ENCODE peak calls at places on chromosomes 7 and 10, in seven cellular contexts. One of them, this sample, is unnamed. For H3K4me1, the result is how much of the 10 kb centered on the place peaks cover.

GRCh38 chr10:28393956-28394568 is 91.2 kb upstream of the MPP7 start:
- DNase-seq in stomach: peak
- DNase-seq in uterus: peak
- DNase-seq in A549: peak
- DNase-seq in heart left ventricle: peak
- DNase-seq in tibial nerve: peak
- DNase-seq in prostate gland: peak
- DNase-seq in this sample: no peak

GRCh38 chr10:46268076-46268881 is 18.5 kb upstream of the ANTXRL start:
- DNase-seq in uterus: no peak
- DNase-seq in heart left ventricle: no peak
- DNase-seq in prostate gland: no peak
- DNase-seq in A549: no peak
- DNase-seq in stomach: peak
- DNase-seq in tibial nerve: no peak
- DNase-seq in this sample: no peak

GRCh38 chr10:7385114-7385513 is 25.7 kb downstream of the SFMBT2 start:
- DNase-seq in uterus: no peak
- DNase-seq in tibial nerve: no peak
- DNase-seq in prostate gland: no peak
- DNase-seq in heart left ventricle: no peak
- DNase-seq in stomach: no peak
- DNase-seq in A549: no peak
- DNase-seq in this sample: no peak

GRCh38 chr7:152502813-152503790 is 67.3 kb upstream of the KMT2C start:
- DNase-seq in stomach: no peak
- DNase-seq in heart left ventricle: no peak
- DNase-seq in uterus: no peak
- DNase-seq in tibial nerve: no peak
- DNase-seq in prostate gland: no peak
- DNase-seq in A549: no peak
- DNase-seq in this sample: no peak

GRCh38 chr7:105493928-105494325 is 28.1 kb downstream of the PUS7 start:
- DNase-seq in tibial nerve: no peak
- DNase-seq in A549: peak
- DNase-seq in heart left ventricle: no peak
- DNase-seq in stomach: peak
- DNase-seq in prostate gland: peak
- DNase-seq in uterus: no peak
- DNase-seq in this sample: no peak

GRCh38 chr10:46545861-46546590 is 10.4 kb downstream of the GPRIN2 start:
- DNase-seq in prostate gland: peak
- DNase-seq in A549: no peak
- DNase-seq in uterus: no peak
- DNase-seq in stomach: peak
- DNase-seq in heart left ventricle: peak
- DNase-seq in tibial nerve: no peak
- DNase-seq in this sample: no peak

GRCh38 chr10:4202936-4203335 is 417.9 kb upstream of the KLF6 start:
- DNase-seq in heart left ventricle: no peak
- DNase-seq in tibial nerve: no peak
- DNase-seq in uterus: no peak
- DNase-seq in stomach: no peak
- DNase-seq in A549: no peak
- DNase-seq in prostate gland: no peak
- DNase-seq in this sample: no peak

GRCh38 chr10:121171825-121172224 is 320.7 kb downstream of the WDR11 start:
- DNase-seq in stomach: no peak
- DNase-seq in prostate gland: no peak
- DNase-seq in A549: no peak
- DNase-seq in heart left ventricle: no peak
- DNase-seq in tibial nerve: no peak
- DNase-seq in uterus: no peak
- DNase-seq in this sample: no peak

GRCh38 chr7:80482938-80483337 is 28.9 kb downstream of the GNAT3 start:
- DNase-seq in prostate gland: no peak
- DNase-seq in heart left ventricle: no peak
- DNase-seq in tibial nerve: no peak
- DNase-seq in uterus: no peak
- DNase-seq in stomach: no peak
- DNase-seq in A549: no peak
- DNase-seq in this sample: no peak

GRCh38 chr10:89120931-89121907 is 85.9 kb downstream of the CH25H start:
- DNase-seq in stomach: no peak
- DNase-seq in A549: no peak
- DNase-seq in tibial nerve: no peak
- DNase-seq in uterus: no peak
- DNase-seq in prostate gland: no peak
- DNase-seq in heart left ventricle: no peak
- DNase-seq in this sample: no peak

GRCh38 chr7:70506463-70506862 is 625.5 kb upstream of the GALNT17 start:
- DNase-seq in heart left ventricle: no peak
- DNase-seq in A549: no peak
- DNase-seq in uterus: no peak
- DNase-seq in prostate gland: no peak
- DNase-seq in tibial nerve: no peak
- DNase-seq in stomach: no peak
- DNase-seq in this sample: no peak

GRCh38 chr7:77425151-77426051 is 9.3 kb upstream of the GSAP start:
- DNase-seq in A549: peak
- DNase-seq in uterus: no peak
- DNase-seq in prostate gland: no peak
- DNase-seq in tibial nerve: no peak
- DNase-seq in stomach: no peak
- DNase-seq in heart left ventricle: no peak
- DNase-seq in this sample: no peak

GRCh38 chr7:64794171-64794844 is at the start of gene ZNF138:
- DNase-seq in uterus: peak
- DNase-seq in heart left ventricle: peak
- DNase-seq in A549: peak
- DNase-seq in stomach: peak
- DNase-seq in prostate gland: peak
- DNase-seq in tibial nerve: peak
- DNase-seq in this sample: peak
- TF ChIP-seq POLR2A in uterus: peak
- TF ChIP-seq POLR2A in heart left ventricle: peak
- TF ChIP-seq POLR2A in A549: peak
- TF ChIP-seq POLR2A in stomach: no peak
- TF ChIP-seq POLR2A in prostate gland: peak
- TF ChIP-seq POLR2A in tibial nerve: peak
- TF ChIP-seq POLR2A in this sample: peak

GRCh38 chr10:133534417-133534816 is 7.3 kb downstream of the CYP2E1 start:
- DNase-seq in stomach: no peak
- DNase-seq in prostate gland: no peak
- DNase-seq in uterus: no peak
- DNase-seq in A549: no peak
- DNase-seq in tibial nerve: no peak
- DNase-seq in heart left ventricle: no peak
- DNase-seq in this sample: no peak
- H3K4me1 ChIP-seq in stomach: under half
- H3K4me1 ChIP-seq in prostate gland: under half
- H3K4me1 ChIP-seq in uterus: under half
- H3K4me1 ChIP-seq in A549: under half
- H3K4me1 ChIP-seq in tibial nerve: under half
- H3K4me1 ChIP-seq in heart left ventricle: under half
- H3K4me1 ChIP-seq in this sample: under half

GRCh38 chr10:113681533-113682470 is 2.1 kb downstream of the CASP7 start:
- DNase-seq in uterus: no peak
- DNase-seq in stomach: no peak
- DNase-seq in tibial nerve: no peak
- DNase-seq in heart left ventricle: no peak
- DNase-seq in A549: no peak
- DNase-seq in prostate gland: no peak
- DNase-seq in this sample: no peak
- H3K4me3 ChIP-seq in uterus: no peak
- H3K4me3 ChIP-seq in stomach: no peak
- H3K4me3 ChIP-seq in tibial nerve: no peak
- H3K4me3 ChIP-seq in heart left ventricle: no peak
- H3K4me3 ChIP-seq in A549: no peak
- H3K4me3 ChIP-seq in prostate gland: no peak
- H3K4me3 ChIP-seq in this sample: no peak

GRCh38 chr10:67884313-67884841 is at the start of gene SIRT1:
- DNase-seq in prostate gland: peak
- DNase-seq in stomach: peak
- DNase-seq in tibial nerve: peak
- DNase-seq in uterus: peak
- DNase-seq in A549: peak
- DNase-seq in heart left ventricle: peak
- DNase-seq in this sample: peak

GRCh38 chr10:67883710-67884312 is 645 bp upstream of the SIRT1 start:
- DNase-seq in stomach: no peak
- DNase-seq in prostate gland: peak
- DNase-seq in heart left ventricle: no peak
- DNase-seq in A549: no peak
- DNase-seq in uterus: peak
- DNase-seq in tibial nerve: peak
- DNase-seq in this sample: peak

DNA sequence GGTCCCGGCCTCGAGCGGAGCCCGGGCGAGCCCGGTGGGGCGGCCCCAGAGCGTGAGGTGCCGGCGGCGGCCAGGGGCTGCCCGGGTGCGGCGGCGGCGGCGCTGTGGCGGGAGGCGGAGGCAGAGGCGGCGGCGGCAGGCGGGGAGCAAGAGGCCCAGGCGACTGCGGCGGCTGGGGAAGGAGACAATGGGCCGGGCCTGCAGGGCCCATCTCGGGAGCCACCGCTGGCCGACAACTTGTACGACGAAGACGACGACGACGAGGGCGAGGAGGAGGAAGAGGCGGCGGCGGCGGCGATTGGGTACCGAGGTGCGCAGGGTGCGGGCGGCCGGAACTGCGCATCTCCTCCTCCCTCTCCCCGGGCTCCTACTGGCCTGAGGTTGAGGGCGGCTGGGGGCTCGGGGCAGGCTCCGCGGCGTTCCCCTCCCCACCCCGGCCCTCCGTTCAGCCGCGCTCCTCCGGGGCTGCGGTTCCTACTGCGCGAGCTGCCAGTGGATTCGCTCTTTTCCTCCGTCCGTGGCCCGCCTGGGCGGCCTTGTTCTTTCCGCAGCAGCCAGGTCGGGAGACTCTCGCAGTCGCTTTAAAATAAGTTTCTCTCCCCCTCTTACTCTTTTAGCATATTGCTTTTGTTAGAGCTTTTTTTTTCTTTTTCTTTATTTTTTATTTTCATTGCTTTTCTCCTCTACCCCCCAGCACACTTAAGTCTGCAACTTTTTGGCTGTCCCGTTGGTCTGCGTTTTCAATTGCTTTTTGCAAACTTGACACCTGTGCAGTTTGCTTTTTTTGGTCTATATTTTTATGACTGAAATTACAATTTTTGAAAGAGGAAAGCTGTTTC is 605 bp downstream of the SIRT1 start:
- DNase-seq in heart left ventricle: peak
- DNase-seq in prostate gland: peak
- DNase-seq in tibial nerve: peak
- DNase-seq in uterus: peak
- DNase-seq in stomach: peak
- DNase-seq in A549: peak
- DNase-seq in this sample: peak
- TF ChIP-seq POLR2A in heart left ventricle: no peak
- TF ChIP-seq POLR2A in prostate gland: peak
- TF ChIP-seq POLR2A in tibial nerve: no peak
- TF ChIP-seq POLR2A in uterus: no peak
- TF ChIP-seq POLR2A in stomach: no peak
- TF ChIP-seq POLR2A in A549: peak
- TF ChIP-seq POLR2A in this sample: no peak

DNA sequence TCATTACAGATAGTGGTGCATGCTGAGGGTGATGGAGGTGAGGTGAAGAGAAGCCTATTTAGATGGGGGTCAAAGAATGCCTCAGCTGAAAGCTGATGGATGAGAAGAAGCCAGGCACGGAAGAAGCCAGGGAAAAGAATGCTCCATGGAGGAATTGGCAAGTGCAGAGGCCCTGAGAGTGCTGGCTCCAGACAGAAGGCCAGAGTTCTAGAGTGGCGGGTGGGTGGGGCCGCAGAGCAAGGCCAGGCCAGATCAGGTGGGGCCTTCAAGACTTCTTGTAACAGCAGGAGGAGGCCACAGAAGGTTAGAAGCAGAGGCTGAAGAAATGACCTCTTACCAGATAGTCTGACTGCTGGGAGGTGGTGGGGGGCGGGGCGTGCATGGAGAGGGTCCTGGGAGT is 7.3 kb downstream of the EEPD1 start:
- DNase-seq in stomach: no peak
- DNase-seq in heart left ventricle: no peak
- DNase-seq in uterus: no peak
- DNase-seq in prostate gland: no peak
- DNase-seq in tibial nerve: no peak
- DNase-seq in A549: no peak
- DNase-seq in this sample: no peak
- H3K4me1 ChIP-seq in stomach: under half
- H3K4me1 ChIP-seq in heart left ventricle: half or more
- H3K4me1 ChIP-seq in uterus: under half
- H3K4me1 ChIP-seq in prostate gland: under half
- H3K4me1 ChIP-seq in tibial nerve: under half
- H3K4me1 ChIP-seq in A549: under half
- H3K4me1 ChIP-seq in this sample: half or more

DNA sequence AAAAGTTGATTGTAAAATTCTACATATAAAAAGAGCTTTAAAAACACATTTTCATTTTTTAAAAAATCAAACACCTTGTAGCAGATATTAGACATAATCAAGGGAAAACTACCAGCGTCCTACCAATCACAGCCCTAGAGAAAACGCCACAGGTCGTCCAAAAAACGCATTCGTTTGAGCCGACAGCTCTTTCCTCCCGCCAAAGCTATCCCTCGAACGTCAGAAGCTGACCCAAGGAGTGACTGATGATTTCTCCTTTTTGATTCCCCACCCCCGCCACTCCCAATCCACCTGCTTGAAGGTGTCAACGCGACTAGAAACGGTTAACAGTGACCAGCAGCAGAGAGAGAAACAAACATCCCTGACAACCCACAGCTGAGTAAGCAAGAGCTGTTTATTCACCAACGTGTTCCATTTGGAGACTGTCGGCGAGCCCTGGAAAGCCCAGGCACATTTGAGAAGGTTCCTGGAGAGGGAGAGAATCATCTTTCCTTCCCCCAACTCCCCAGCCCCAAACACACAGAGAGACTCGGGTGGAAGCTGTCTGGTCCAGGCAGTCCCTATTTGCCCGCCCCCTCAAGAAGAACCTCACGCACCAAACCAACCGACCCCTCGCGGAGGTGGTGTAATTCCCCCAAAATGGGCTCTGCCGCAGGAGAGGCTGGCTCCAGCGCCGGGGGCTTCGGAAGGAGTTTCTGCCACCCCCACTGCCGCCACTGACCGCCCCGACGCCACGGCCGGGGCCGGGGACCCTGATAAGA is 622 bp downstream of the CPEB3 start:
- DNase-seq in prostate gland: peak
- DNase-seq in tibial nerve: peak
- DNase-seq in stomach: peak
- DNase-seq in A549: peak
- DNase-seq in heart left ventricle: peak
- DNase-seq in uterus: no peak
- DNase-seq in this sample: peak
- H3K4me3 ChIP-seq in prostate gland: peak
- H3K4me3 ChIP-seq in tibial nerve: peak
- H3K4me3 ChIP-seq in stomach: peak
- H3K4me3 ChIP-seq in A549: peak
- H3K4me3 ChIP-seq in heart left ventricle: peak
- H3K4me3 ChIP-seq in uterus: peak
- H3K4me3 ChIP-seq in this sample: peak

GRCh38 chr7:963236-964078 is 9.0 kb upstream of the ADAP1 start:
- DNase-seq in heart left ventricle: peak
- DNase-seq in A549: no peak
- DNase-seq in prostate gland: no peak
- DNase-seq in stomach: no peak
- DNase-seq in tibial nerve: no peak
- DNase-seq in uterus: no peak
- DNase-seq in this sample: no peak
- TF ChIP-seq POLR2A in heart left ventricle: no peak
- TF ChIP-seq POLR2A in A549: no peak
- TF ChIP-seq POLR2A in prostate gland: no peak
- TF ChIP-seq POLR2A in stomach: no peak
- TF ChIP-seq POLR2A in tibial nerve: no peak
- TF ChIP-seq POLR2A in uterus: no peak
- TF ChIP-seq POLR2A in this sample: no peak

GRCh38 chr7:1508277-1508758 is 4.1 kb upstream of the INTS1 start:
- DNase-seq in heart left ventricle: no peak
- DNase-seq in A549: no peak
- DNase-seq in uterus: no peak
- DNase-seq in stomach: no peak
- DNase-seq in tibial nerve: no peak
- DNase-seq in prostate gland: no peak
- DNase-seq in this sample: no peak
- H3K4me1 ChIP-seq in heart left ventricle: under half
- H3K4me1 ChIP-seq in A549: half or more
- H3K4me1 ChIP-seq in uterus: under half
- H3K4me1 ChIP-seq in stomach: under half
- H3K4me1 ChIP-seq in tibial nerve: under half
- H3K4me1 ChIP-seq in prostate gland: under half
- H3K4me1 ChIP-seq in this sample: under half